ENCODE peak calls at places on chromosomes 6 and 20, in eight cellular contexts. F is NCI-H69; I is DMS153; V is non-pigmented ciliary epithelial cell; E is KBM-7; U is substantia nigra; T is stimulated activated CD8-positive, alpha-beta memory T cell treated with anti-CD3 and anti-CD28 coated beads, Interleukin-15, amount 100 ng/mL, for 24 hours; C is stimulated activated CD4-positive, alpha-beta T cell treated with anti-CD3 and anti-CD28 coated beads, Interleukin-4, amount 100 ng/mL, for 4 hours. A is an unnamed sample.

GRCh38 chr6:34206726-34207125 is 29.9 kb upstream of the HMGA1 start:
- DNase-seq in C (no peak), E (no peak), T (no peak), U (no peak), V (no peak), F (no peak), I (no peak), A (no peak)

GRCh38 chr6:134358320-134358719 is 40.4 kb upstream of the SGK1 start:
- DNase-seq in V (peak), T (no peak), C (no peak), I (no peak), F (no peak), U (no peak), E (no peak), A (no peak)

GRCh38 chr6:148472495-148473105 is 130.0 kb downstream of the SASH1 start:
- DNase-seq in T (no peak), C (no peak), I (no peak), E (no peak), V (no peak), U (no peak), F (no peak), A (no peak)

GRCh38 chr6:116139917-116140316 is 14.0 kb upstream of the COL10A1 start:
- DNase-seq in C (no peak), V (no peak), E (no peak), T (no peak), F (peak), I (no peak), U (no peak), A (no peak)

GRCh38 chr20:7765221-7765620 is 175.0 kb downstream of the HAO1 start:
- DNase-seq in V (no peak), C (no peak), T (no peak), U (no peak), E (no peak), I (no peak), F (no peak), A (no peak)

GRCh38 chr6:45703041-45703739 is 312.5 kb downstream of the CLIC5 start:
- DNase-seq in U (no peak), C (no peak), T (no peak), F (no peak), V (no peak), I (no peak), E (no peak), A (no peak)

GRCh38 chr6:89260310-89260709 is 43.2 kb upstream of the GABRR1 start:
- DNase-seq in F (peak), T (no peak), I (no peak), C (no peak), U (no peak), E (peak), V (no peak), A (no peak)

GRCh38 chr6:101226677-101227135 is 166.8 kb upstream of the GRIK2 start:
- DNase-seq in V (peak), I (no peak), T (no peak), F (peak), C (no peak), U (no peak), E (peak), A (no peak)

GRCh38 chr20:41984031-41984430 is 365.9 kb upstream of the CHD6 start:
- DNase-seq in T (no peak), F (no peak), E (no peak), V (no peak), U (no peak), I (no peak), C (no peak), A (no peak)

GRCh38 chr6:135129139-135129867 is 51.8 kb upstream of the MYB start:
- DNase-seq in T (no peak), F (no peak), I (no peak), E (peak), V (no peak), C (no peak), U (no peak), A (no peak)

GRCh38 chr6:157579467-157580031 is 198.6 kb downstream of the ZDHHC14 start:
- DNase-seq in C (no peak), F (no peak), V (no peak), U (no peak), E (no peak), T (no peak), I (no peak), A (no peak)

GRCh38 chr6:33723576-33724085 is 12.1 kb upstream of the UQCC2 start:
- DNase-seq in E (no peak), T (no peak), V (no peak), U (no peak), I (no peak), C (no peak), F (no peak), A (no peak)

GRCh38 chr6:5506149-5506548 is 244.8 kb downstream of the FARS2 start:
- DNase-seq in F (no peak), I (no peak), V (no peak), E (no peak), T (no peak), U (no peak), C (no peak), A (no peak)

GRCh38 chr20:24096256-24096655 is 107.7 kb upstream of the GGTLC1 start:
- DNase-seq in V (no peak), F (no peak), U (no peak), I (no peak), T (no peak), E (no peak), C (no peak), A (no peak)

GRCh38 chr6:108989700-108990099 is 104.9 kb downstream of the SESN1 start:
- DNase-seq in T (no peak), E (no peak), I (no peak), V (no peak), F (no peak), C (no peak), U (no peak), A (no peak)

GRCh38 chr6:90442366-90442765 is 144.5 kb downstream of the MAP3K7 start:
- DNase-seq in T (no peak), U (no peak), E (no peak), F (no peak), V (no peak), I (no peak), C (no peak), A (no peak)

GRCh38 chr20:53176133-53176532 is 204.0 kb downstream of the TSHZ2 start:
- DNase-seq in E (no peak), F (peak), C (no peak), V (no peak), U (no peak), T (no peak), I (peak), A (no peak)

GRCh38 chr6:155219299-155219698 is 44.5 kb upstream of the CLDN20 start:
- DNase-seq in I (no peak), U (no peak), C (no peak), E (no peak), T (no peak), F (peak), V (no peak), A (no peak)

GRCh38 chr6:79777713-79778579 is 146.8 kb downstream of the SH3BGRL2 start:
- DNase-seq in T (peak), V (peak), F (peak), I (peak), C (peak), E (peak), U (peak), A (peak)

GRCh38 chr6:108608453-108609275 is 47.9 kb downstream of the FOXO3 start:
- DNase-seq in C (no peak), I (no peak), V (no peak), E (no peak), U (no peak), F (no peak), T (no peak), A (no peak)

GRCh38 chr20:3696200-3696599 is 14.4 kb upstream of the ADAM33 start:
- DNase-seq in I (no peak), E (peak), F (no peak), U (no peak), T (no peak), V (no peak), C (no peak), A (no peak)

GRCh38 chr20:63164681-63165537 is 51.0 kb downstream of the YTHDF1 start:
- DNase-seq in T (no peak), F (no peak), C (no peak), V (no peak), E (no peak), I (no peak), U (no peak), A (no peak)

GRCh38 chr6:89411019-89411268 is 1.1 kb downstream of the RRAGD start:
- DNase-seq in F (peak), I (no peak), V (no peak), U (no peak), C (no peak), E (no peak), T (no peak), A (no peak)

GRCh38 chr20:3804254-3804751 is 8.2 kb downstream of the CDC25B start:
- DNase-seq in U (no peak), T (no peak), F (no peak), E (no peak), C (no peak), I (no peak), V (no peak), A (no peak)

GRCh38 chr6:154469306-154469935 is 41.1 kb downstream of the CNKSR3 start:
- DNase-seq in F (no peak), C (no peak), U (no peak), T (no peak), E (no peak), I (no peak), V (no peak), A (no peak)

GRCh38 chr6:136880748-136881460 is 41.2 kb upstream of the SLC35D3 start:
- DNase-seq in T (no peak), F (no peak), C (no peak), U (no peak), I (no peak), E (no peak), V (no peak), A (no peak)

GRCh38 chr20:37295001-37295400 is 5.5 kb downstream of the MANBAL start:
- DNase-seq in C (no peak), T (no peak), E (no peak), U (no peak), V (peak), F (peak), I (no peak), A (no peak)